ENCODE peak calls at places on chromosomes 2 and 18, in nine cellular contexts. V is neural progenitor cell, B is heart left ventricle, Y is GM23338, X is H1, M is Peyer's patch, T is sigmoid colon, D is transverse colon, L is stomach. J is an unnamed sample.

GRCh38 chr2:216492951-216493685 is 5.5 kb upstream of the RPL37A start:
- DNase-seq in Y (no peak), L (no peak), D (no peak), B (no peak), X (no peak), T (no peak), V (no peak), M (no peak), J (no peak)

GRCh38 chr2:95372216-95372829 is 30.2 kb upstream of the FAHD2A start:
- DNase-seq in D (no peak), L (no peak), Y (no peak), M (peak; percentile 32), X (no peak), B (no peak), T (peak; percentile 30), V (no peak), J (no peak)

GRCh38 chr18:70522183-70522582 is 233.3 kb downstream of the SOCS6 start:
- DNase-seq in D (no peak), Y (no peak), L (no peak), X (no peak), V (no peak), M (no peak), B (no peak), T (no peak), J (no peak)

GRCh38 chr18:58962331-58962730 is 97.7 kb downstream of the ZNF532 start:
- DNase-seq in B (no peak), D (no peak), L (no peak), V (no peak), X (no peak), Y (no peak), M (no peak), T (no peak), J (no peak)

GRCh38 chr18:22613058-22613690 is 195.5 kb upstream of the CTAGE1 start:
- DNase-seq in V (no peak), L (peak; percentile 70), D (peak; percentile 72), T (no peak), M (peak; percentile 50), B (no peak), X (no peak), Y (no peak), J (peak; percentile 75)

GRCh38 chr2:118650327-118650726 is 197.1 kb downstream of the EN1 start:
- DNase-seq in B (no peak), X (no peak), M (no peak), V (no peak), Y (no peak), L (no peak), T (no peak), D (no peak), J (no peak)

GRCh38 chr2:24190503-24190902 is 15.7 kb downstream of the FAM228A start:
- DNase-seq in V (no peak), L (no peak), X (no peak), M (no peak), B (no peak), T (no peak), D (no peak), Y (no peak), J (no peak)

GRCh38 chr2:20561703-20562454 is 89.0 kb downstream of the HS1BP3 start:
- DNase-seq in M (no peak), D (no peak), T (no peak), L (no peak), Y (peak; percentile 19), X (no peak), V (no peak), B (peak; percentile 7), J (no peak)

GRCh38 chr2:234885113-234885512 is 66.7 kb upstream of the SH3BP4 start:
- DNase-seq in M (no peak), T (no peak), Y (peak; percentile 70), L (no peak), B (no peak), V (peak; percentile 40), X (no peak), D (no peak), J (no peak)

GRCh38 chr2:43714164-43714563 is 37.9 kb upstream of the C1GALT1C1L start:
- DNase-seq in X (no peak), T (no peak), Y (no peak), B (no peak), L (no peak), M (no peak), V (no peak), D (no peak), J (no peak)

GRCh38 chr2:85599468-85600234 is 2.8 kb downstream of the TMEM150A start:
- DNase-seq in Y (no peak), T (no peak), L (no peak), D (no peak), B (no peak), V (no peak), M (no peak), X (no peak), J (no peak)

GRCh38 chr2:48844418-48845155 is 89.1 kb upstream of the LHCGR start:
- DNase-seq in Y (no peak), D (no peak), M (no peak), T (no peak), L (no peak), X (no peak), V (no peak), B (no peak), J (no peak)

GRCh38 chr2:45008296-45009129 is 739 bp downstream of the SIX2 start:
- DNase-seq in M (no peak), D (no peak), Y (peak; percentile 40), T (no peak), V (peak; percentile 55), L (peak; percentile 36), X (no peak), B (no peak), J (no peak)

GRCh38 chr18:63185979-63186378 is 133.6 kb downstream of the BCL2 start:
- DNase-seq in L (no peak), T (no peak), V (no peak), D (no peak), Y (no peak), M (no peak), B (no peak), X (no peak), J (no peak)

GRCh38 chr2:8954990-8955389 is 48.5 kb downstream of the MBOAT2 start:
- DNase-seq in V (no peak), D (no peak), Y (no peak), B (no peak), L (no peak), M (no peak), X (no peak), T (no peak), J (no peak)

GRCh38 chr18:21484851-21485636 is 115.5 kb downstream of the ESCO1 start:
- DNase-seq in L (no peak), T (no peak), D (no peak), X (no peak), V (no peak), Y (no peak), M (no peak), B (no peak), J (no peak)

GRCh38 chr2:238263204-238264071 is 23.6 kb upstream of the HES6 start:
- DNase-seq in D (peak; percentile 94), V (peak; percentile 84), B (peak; percentile 92), L (peak; percentile 92), T (peak; percentile 96), X (peak; percentile 84), Y (peak; percentile 92), M (peak; percentile 95), J (peak; percentile 96)
- TF ChIP-seq CTCF in D (peak; percentile 74), V (peak; percentile 88), B (peak; percentile 84), L (peak; percentile 74), T (peak; percentile 68), X (peak; percentile 90), Y (peak; percentile 86), M (peak; percentile 80), J (peak; percentile 67)

GRCh38 chr2:240956161-240956934 is 42.1 kb upstream of the SNED1 start:
- DNase-seq in Y (no peak), V (no peak), B (peak; percentile 20), M (peak; percentile 29), T (peak; percentile 48), X (no peak), L (peak; percentile 19), D (no peak), J (no peak)
- H3K27me3 ChIP-seq in Y (no peaks in the 10 kb centered on the region), V (no peaks in the 10 kb centered on the region), B (no peaks in the 10 kb centered on the region), M (no peaks in the 10 kb centered on the region), T (no peaks in the 10 kb centered on the region), X (no peaks in the 10 kb centered on the region), L (peaks cover 44% of the 10 kb centered on the region), D (no peaks in the 10 kb centered on the region), J (no peaks in the 10 kb centered on the region)

GRCh38 chr2:31081497-31081896 is 56.7 kb downstream of the GALNT14 start:
- DNase-seq in X (no peak), Y (no peak), L (no peak), M (no peak), D (no peak), V (no peak), T (no peak), B (no peak), J (no peak)

GRCh38 chr2:31078579-31079105 is 59.6 kb downstream of the GALNT14 start:
- DNase-seq in B (no peak), T (no peak), D (no peak), Y (no peak), X (no peak), M (no peak), L (no peak), V (no peak), J (no peak)

GRCh38 chr2:31080361-31080760 is 57.9 kb downstream of the GALNT14 start:
- DNase-seq in T (no peak), L (no peak), B (no peak), V (no peak), X (no peak), M (no peak), D (no peak), Y (no peak), J (no peak)

GRCh38 chr2:31082002-31082401 is 56.2 kb downstream of the GALNT14 start:
- DNase-seq in B (no peak), X (no peak), T (no peak), M (no peak), L (no peak), Y (no peak), D (no peak), V (no peak), J (no peak)

GRCh38 chr2:31079665-31080064 is 58.6 kb downstream of the GALNT14 start:
- DNase-seq in X (no peak), M (no peak), D (no peak), T (no peak), B (no peak), L (no peak), V (peak; percentile 72), Y (peak; percentile 75), J (no peak)
- TF ChIP-seq CTCF in X (peak; percentile 75), M (no peak), D (no peak), T (no peak), B (peak; percentile 29), L (no peak), V (peak; percentile 69), Y (peak; percentile 73), J (no peak)

DNA sequence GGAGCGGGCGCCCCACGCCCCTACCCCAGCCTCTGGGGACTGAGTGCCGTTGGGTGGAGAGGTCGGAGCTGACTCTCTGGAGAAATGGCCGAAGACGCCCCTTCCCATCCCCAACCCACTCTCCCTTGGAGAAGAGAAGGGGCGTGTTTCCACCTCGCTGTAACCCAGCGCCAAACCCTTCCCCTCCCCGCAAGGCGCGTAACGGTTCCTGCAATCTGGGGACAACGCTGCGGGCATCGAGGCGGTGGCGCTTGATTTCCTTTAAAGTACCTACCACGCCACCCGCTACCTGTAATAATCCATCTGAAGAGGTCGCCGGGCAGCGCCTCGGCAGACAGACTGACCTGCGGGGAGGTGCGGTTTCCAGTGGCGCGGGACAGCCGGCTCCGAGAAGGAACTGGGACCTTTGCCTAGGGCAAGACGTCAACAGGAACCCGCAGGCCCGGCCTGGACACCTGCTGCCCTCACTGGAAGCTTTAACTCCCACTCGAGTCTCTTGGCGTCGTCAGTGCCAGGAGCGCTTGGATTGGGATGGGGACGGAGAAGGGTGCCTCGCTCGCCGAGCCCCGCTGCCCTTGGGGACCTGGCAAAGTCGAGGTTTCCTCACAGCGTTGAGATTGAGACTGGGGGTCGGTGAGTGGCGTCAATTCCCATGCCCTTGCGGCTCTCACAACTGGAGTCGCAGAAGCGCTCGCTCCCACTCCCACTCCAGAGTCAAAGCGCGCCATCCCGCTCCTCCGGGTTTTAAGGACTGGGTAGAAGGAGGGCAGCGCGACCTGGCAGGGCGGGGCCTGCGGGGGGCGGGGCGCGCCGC is at the start of gene CYP1B1:
- DNase-seq in M (no peak), X (no peak), V (peak; percentile 29), L (no peak), D (no peak), Y (no peak), T (peak; percentile 75), B (no peak), J (peak; percentile 24)
- H3K27me3 ChIP-seq in M (no peaks in the 10 kb centered on the region), X (peaks cover 61% of the 10 kb centered on the region), V (peaks cover 93% of the 10 kb centered on the region), L (peaks cover 62% of the 10 kb centered on the region), D (peaks cover 60% of the 10 kb centered on the region), Y (peaks cover 69% of the 10 kb centered on the region), T (no peaks in the 10 kb centered on the region), B (peaks cover 6% of the 10 kb centered on the region), J (peaks cover 38% of the 10 kb centered on the region)

J was measured in colonic mucosa.